ENCODE peak calls at places on chromosomes 1 and 21, in eight cellular contexts. T, W, C, F, S, I, V and A are unnamed samples.

GRCh38 chr21:32813265-32813903 is 41.8 kb upstream of the PAXBP1 start:
- DNase-seq in T (peak; percentile 50), W (peak; percentile 15), C (no peak), F (peak; percentile 26), S (no peak), I (no peak), V (peak; percentile 26), A (no peak)

GRCh38 chr1:1432951-1433803 is 2.3 kb upstream of the VWA1 start:
- DNase-seq in T (peak; percentile 65), W (peak; percentile 78), C (no peak), F (no peak), S (peak; percentile 93), I (peak; percentile 77), V (peak; percentile 78), A (peak; percentile 92)

GRCh38 chr1:119554188-119554587 is 47.2 kb downstream of the HSD3B1 start:
- DNase-seq in T (peak; percentile 65), W (no peak), C (peak; percentile 95), F (no peak), S (peak; percentile 59), I (peak; percentile 15), V (no peak), A (no peak)

GRCh38 chr21:44737706-44738354 is 26.5 kb upstream of the TSPEAR start:
- DNase-seq in T (no peak), W (no peak), C (peak; percentile 62), F (no peak), S (no peak), I (no peak), V (no peak), A (no peak)

GRCh38 chr1:218030846-218031245 is 254.2 kb upstream of the RRP15 start:
- DNase-seq in T (no peak), W (no peak), C (no peak), F (no peak), S (no peak), I (no peak), V (no peak), A (no peak)

GRCh38 chr1:47616036-47616435 is 178.2 kb downstream of the FOXD2 start:
- DNase-seq in T (no peak), W (no peak), C (no peak), F (no peak), S (no peak), I (peak; percentile 1), V (no peak), A (no peak)

GRCh38 chr1:164748253-164748899 is 189.4 kb downstream of the PBX1 start:
- DNase-seq in T (peak; percentile 71), W (no peak), C (peak; percentile 89), F (no peak), S (no peak), I (peak; percentile 58), V (no peak), A (no peak)

GRCh38 chr1:101025283-101025679 is 303 bp downstream of the DPH5 start:
- DNase-seq in T (no peak), W (no peak), C (no peak), F (no peak), S (no peak), I (peak; percentile 13), V (peak; percentile 17), A (peak; percentile 2)

GRCh38 chr1:246735735-246736134 is 11.5 kb downstream of the SCCPDH start:
- DNase-seq in T (no peak), W (no peak), C (no peak), F (no peak), S (no peak), I (no peak), V (no peak), A (no peak)

GRCh38 chr1:6962390-6962955 is 177.2 kb downstream of the CAMTA1 start:
- DNase-seq in T (peak; percentile 52), W (peak; percentile 62), C (no peak), F (peak; percentile 52), S (peak; percentile 31), I (peak; percentile 73), V (peak; percentile 94), A (peak; percentile 3)

GRCh38 chr1:91645031-91645430 is 144.4 kb downstream of the CDC7 start:
- DNase-seq in T (no peak), W (no peak), C (no peak), F (no peak), S (no peak), I (no peak), V (no peak), A (no peak)

GRCh38 chr1:204287466-204287881 is 72.3 kb downstream of the PLEKHA6 start:
- DNase-seq in T (no peak), W (no peak), C (no peak), F (no peak), S (no peak), I (no peak), V (no peak), A (no peak)

GRCh38 chr1:40663324-40664166 is 1.9 kb downstream of the RIMS3 start:
- DNase-seq in T (no peak), W (no peak), C (no peak), F (no peak), S (no peak), I (no peak), V (peak; percentile 86), A (no peak)

GRCh38 chr1:178382372-178382771 is 114.4 kb downstream of the CLEC20A start:
- DNase-seq in T (no peak), W (no peak), C (no peak), F (no peak), S (no peak), I (no peak), V (no peak), A (no peak)

GRCh38 chr1:30191154-30191702 is 532.2 kb downstream of the MATN1 start:
- DNase-seq in T (no peak), W (no peak), C (peak; percentile 0), F (no peak), S (no peak), I (no peak), V (peak; percentile 37), A (no peak)

GRCh38 chr21:33299181-33299752 is 25.5 kb upstream of the IFNAR1 start:
- DNase-seq in T (no peak), W (no peak), C (no peak), F (no peak), S (no peak), I (no peak), V (no peak), A (peak; percentile 21)

GRCh38 chr1:204507317-204508105 is 8.7 kb upstream of the MDM4 start:
- DNase-seq in T (peak; percentile 42), W (peak; percentile 48), C (peak; percentile 71), F (no peak), S (no peak), I (no peak), V (peak; percentile 61), A (peak; percentile 58)

GRCh38 chr1:84103197-84103992 is 40.7 kb upstream of the PRKACB start:
- DNase-seq in T (peak; percentile 48), W (no peak), C (peak; percentile 87), F (no peak), S (no peak), I (peak; percentile 37), V (peak; percentile 34), A (peak; percentile 21)

GRCh38 chr1:95085376-95085775 is 12.6 kb upstream of the ALG14 start:
- DNase-seq in T (no peak), W (no peak), C (no peak), F (no peak), S (no peak), I (no peak), V (no peak), A (no peak)

GRCh38 chr1:4177425-4178150 is 277.5 kb upstream of the C1orf174 start:
- DNase-seq in T (no peak), W (no peak), C (no peak), F (no peak), S (no peak), I (no peak), V (no peak), A (no peak)

GRCh38 chr21:21688877-21689276 is 690.7 kb downstream of the NCAM2 start:
- DNase-seq in T (no peak), W (no peak), C (peak; percentile 52), F (no peak), S (no peak), I (peak; percentile 4), V (peak; percentile 39), A (no peak)

GRCh38 chr21:29943885-29944284 is 4.1 kb upstream of the GRIK1 start:
- DNase-seq in T (no peak), W (no peak), C (no peak), F (no peak), S (no peak), I (no peak), V (no peak), A (no peak)
- TF ChIP-seq CTCF in T (no peak), W (peak; percentile 28), C (no peak), F (peak; percentile 20), S (no peak), I (peak; percentile 33), V (no peak), A (no peak)

DNA sequence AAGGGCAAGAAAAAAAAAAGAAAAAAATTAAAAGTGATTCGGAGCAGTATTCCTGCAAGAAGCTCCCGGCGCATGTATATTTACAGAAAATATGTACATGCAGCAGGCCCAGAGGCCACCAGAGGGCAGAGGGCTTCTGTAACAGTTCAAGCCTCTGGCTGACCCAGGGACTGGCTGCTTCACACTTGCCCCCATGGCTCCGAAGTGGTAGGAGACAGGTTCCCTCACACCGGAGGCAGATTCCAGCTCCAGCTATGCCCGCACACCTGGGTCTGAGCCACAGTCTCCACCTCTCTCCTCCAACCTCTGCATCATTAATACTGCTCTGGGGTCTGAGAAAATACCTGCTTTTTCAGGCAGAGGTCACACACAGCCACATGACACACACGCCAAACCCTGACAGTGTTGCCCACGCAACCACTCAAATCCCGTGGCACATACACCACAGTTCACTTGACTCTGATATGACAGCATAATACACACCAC is 2.2 kb upstream of the ARHGAP30 start:
- DNase-seq in T (no peak), W (peak; percentile 33), C (peak; percentile 21), F (peak; percentile 41), S (peak; percentile 74), I (peak; percentile 38), V (peak; percentile 72), A (peak; percentile 71)
- TF ChIP-seq CTCF in T (no peak), W (peak; percentile 72), C (peak; percentile 54), F (peak; percentile 78), S (peak; percentile 40), I (peak; percentile 45), V (peak; percentile 69), A (peak; percentile 80)

DNA sequence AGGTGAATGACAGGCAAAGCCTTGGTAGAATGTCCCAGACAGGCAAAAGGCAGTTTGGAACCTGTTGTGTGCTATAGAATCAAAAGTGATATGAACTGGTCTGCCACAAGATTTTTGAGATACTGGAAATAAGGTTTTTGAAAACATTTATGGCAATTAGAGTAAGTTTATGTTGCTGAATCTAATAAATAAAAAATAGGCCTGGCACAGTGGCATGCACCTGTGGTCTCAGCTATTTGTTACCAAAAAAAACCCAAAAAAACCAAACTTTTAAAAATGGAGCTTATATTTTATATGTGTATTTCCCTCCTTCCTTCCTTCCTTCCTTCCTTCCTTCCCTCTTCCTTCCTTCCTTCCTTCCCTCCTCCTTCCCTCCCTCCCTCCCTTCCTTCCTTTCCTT is 76.4 kb upstream of the ARTN start:
- DNase-seq in T (no peak), W (no peak), C (no peak), F (no peak), S (no peak), I (no peak), V (no peak), A (no peak)
- TF ChIP-seq CTCF in T (no peak), W (no peak), C (no peak), F (no peak), S (no peak), I (no peak), V (no peak), A (no peak)

GRCh38 chr1:88302843-88303486 is 381.1 kb upstream of the PKN2 start:
- DNase-seq in T (peak; percentile 18), W (no peak), C (peak; percentile 50), F (no peak), S (no peak), I (peak; percentile 9), V (no peak), A (peak; percentile 21)
- TF ChIP-seq CTCF in T (peak; percentile 53), W (peak; percentile 84), C (peak; percentile 42), F (peak; percentile 71), S (peak; percentile 21), I (peak; percentile 46), V (no peak), A (peak; percentile 47)